ENCODE peak calls at places on chromosomes 4 and X, in four cellular contexts. One of them, this sample, is unnamed.
A peak's percentile ranks its signal among the peaks of the same experiment; 100 is the strongest.

GRCh38 chr4:88737304-88738015 is 39.8 kb upstream of the NAP1L5 start:
- DNase-seq in K562: no peak
- DNase-seq in GM12878: peak; percentile 13
- DNase-seq in HepG2: no peak
- DNase-seq in this sample: no peak

GRCh38 chr4:187995322-187996207 is at the start of gene ZFP42:
- DNase-seq in K562: no peak
- DNase-seq in GM12878: no peak
- DNase-seq in HepG2: no peak
- DNase-seq in this sample: no peak

GRCh38 chr4:92362002-92362401 is 58.2 kb downstream of the GRID2 start:
- DNase-seq in K562: no peak
- DNase-seq in GM12878: no peak
- DNase-seq in HepG2: no peak
- DNase-seq in this sample: no peak

GRCh38 chr4:158161561-158162354 is 11.1 kb downstream of the GASK1B start:
- DNase-seq in K562: no peak
- DNase-seq in GM12878: no peak
- DNase-seq in HepG2: no peak
- DNase-seq in this sample: no peak

GRCh38 chrX:66039916-66040315 is at the start of gene VSIG4:
- DNase-seq in K562: no peak
- DNase-seq in GM12878: no peak
- DNase-seq in HepG2: no peak
- DNase-seq in this sample: no peak

GRCh38 chrX:9390121-9390520 is 74.7 kb upstream of the TBL1X start:
- DNase-seq in K562: no peak
- DNase-seq in GM12878: no peak
- DNase-seq in HepG2: no peak
- DNase-seq in this sample: no peak

GRCh38 chr4:56786955-56787354 is 34.5 kb downstream of the SPINK2 start:
- DNase-seq in K562: no peak
- DNase-seq in GM12878: no peak
- DNase-seq in HepG2: no peak
- DNase-seq in this sample: peak; percentile 19

GRCh38 chr4:15653864-15654391 is 1.2 kb downstream of the FBXL5 start:
- DNase-seq in K562: peak; percentile 23
- DNase-seq in GM12878: no peak
- DNase-seq in HepG2: peak; percentile 31
- DNase-seq in this sample: no peak

GRCh38 chr4:87614292-87614890 is 6.1 kb downstream of the DSPP start:
- DNase-seq in K562: no peak
- DNase-seq in GM12878: no peak
- DNase-seq in HepG2: no peak
- DNase-seq in this sample: no peak

GRCh38 chrX:9342581-9343051 is 122.2 kb upstream of the TBL1X start:
- DNase-seq in K562: peak; percentile 89
- DNase-seq in GM12878: no peak
- DNase-seq in HepG2: peak; percentile 29
- DNase-seq in this sample: peak; percentile 86

GRCh38 chr4:143337600-143338287 is 1.1 kb downstream of the GAB1 start:
- DNase-seq in K562: no peak
- DNase-seq in GM12878: no peak
- DNase-seq in HepG2: peak; percentile 70
- DNase-seq in this sample: no peak

GRCh38 chr4:38034986-38035882 is 75.0 kb downstream of the PTTG2 start:
- DNase-seq in K562: peak; percentile 54
- DNase-seq in GM12878: no peak
- DNase-seq in HepG2: peak; percentile 66
- DNase-seq in this sample: peak; percentile 34

GRCh38 chr4:101621120-101621519 is 169.4 kb upstream of the BANK1 start:
- DNase-seq in K562: no peak
- DNase-seq in GM12878: no peak
- DNase-seq in HepG2: no peak
- DNase-seq in this sample: no peak

GRCh38 chr4:13944095-13944501 is 316.6 kb upstream of the BOD1L1 start:
- DNase-seq in K562: no peak
- DNase-seq in GM12878: no peak
- DNase-seq in HepG2: no peak
- DNase-seq in this sample: no peak

GRCh38 chrX:88604433-88605221 is 142.4 kb upstream of the CPXCR1 start:
- DNase-seq in K562: no peak
- DNase-seq in GM12878: no peak
- DNase-seq in HepG2: peak; percentile 96
- DNase-seq in this sample: no peak

GRCh38 chr4:56658410-56659003 is 22.6 kb downstream of the HOPX start:
- DNase-seq in K562: no peak
- DNase-seq in GM12878: no peak
- DNase-seq in HepG2: no peak
- DNase-seq in this sample: no peak

GRCh38 chr4:180057198-180057821 is 2185.9 kb upstream of the TENM3 start:
- DNase-seq in K562: no peak
- DNase-seq in GM12878: no peak
- DNase-seq in HepG2: no peak
- DNase-seq in this sample: peak; percentile 15

GRCh38 chr4:173414456-173414855 is 15.5 kb upstream of the SCRG1 start:
- DNase-seq in K562: no peak
- DNase-seq in GM12878: no peak
- DNase-seq in HepG2: no peak
- DNase-seq in this sample: no peak

GRCh38 chr4:76950846-76951321 is 1.3 kb downstream of the SEPTIN11 start:
- DNase-seq in K562: no peak
- DNase-seq in GM12878: no peak
- DNase-seq in HepG2: no peak
- DNase-seq in this sample: no peak

GRCh38 chr4:146210890-146211289 is 3.4 kb upstream of the REELD1 start:
- DNase-seq in K562: no peak
- DNase-seq in GM12878: no peak
- DNase-seq in HepG2: no peak
- DNase-seq in this sample: no peak

GRCh38 chrX:40945366-40945713 is 139.9 kb upstream of the USP9X start:
- DNase-seq in K562: peak; percentile 18
- DNase-seq in GM12878: peak; percentile 40
- DNase-seq in HepG2: no peak
- DNase-seq in this sample: peak; percentile 42

GRCh38 chr4:56978750-56979303 is at the start of gene POLR2B:
- DNase-seq in K562: peak; percentile 77
- DNase-seq in GM12878: peak; percentile 86
- DNase-seq in HepG2: peak; percentile 96
- DNase-seq in this sample: peak; percentile 86

GRCh38 chr4:2962614-2963184 is 507 bp downstream of the NOP14 start:
- DNase-seq in K562: no peak
- DNase-seq in GM12878: no peak
- DNase-seq in HepG2: peak; percentile 12
- DNase-seq in this sample: peak; percentile 48

GRCh38 chr4:6772223-6772928 is 10.2 kb upstream of the KIAA0232 start:
- DNase-seq in K562: no peak
- DNase-seq in GM12878: no peak
- DNase-seq in HepG2: no peak
- DNase-seq in this sample: no peak

GRCh38 chr4:81919238-81919637 is 447.5 kb upstream of the RASGEF1B start:
- DNase-seq in K562: peak; percentile 29
- DNase-seq in GM12878: no peak
- DNase-seq in HepG2: peak; percentile 21
- DNase-seq in this sample: peak; percentile 55

GRCh38 chrX:151386838-151387459 is 10.1 kb upstream of the VMA21 start:
- DNase-seq in K562: no peak
- DNase-seq in GM12878: no peak
- DNase-seq in HepG2: no peak
- DNase-seq in this sample: no peak

GRCh38 chrX:28124416-28124815 is 143.2 kb upstream of the DCAF8L1 start:
- DNase-seq in K562: no peak
- DNase-seq in GM12878: no peak
- DNase-seq in HepG2: no peak
- DNase-seq in this sample: no peak

GRCh38 chr4:123381996-123382395 is 14.6 kb upstream of the SPRY1 start:
- DNase-seq in K562: no peak
- DNase-seq in GM12878: no peak
- DNase-seq in HepG2: no peak
- DNase-seq in this sample: no peak

GRCh38 chr4:123380728-123381716 is 15.6 kb upstream of the SPRY1 start:
- DNase-seq in K562: no peak
- DNase-seq in GM12878: no peak
- DNase-seq in HepG2: no peak
- DNase-seq in this sample: no peak

GRCh38 chr4:123379392-123379791 is 17.2 kb upstream of the SPRY1 start:
- DNase-seq in K562: no peak
- DNase-seq in GM12878: no peak
- DNase-seq in HepG2: no peak
- DNase-seq in this sample: no peak

GRCh38 chr4:123378794-123379193 is 17.8 kb upstream of the SPRY1 start:
- DNase-seq in K562: no peak
- DNase-seq in GM12878: no peak
- DNase-seq in HepG2: no peak
- DNase-seq in this sample: no peak
- TF ChIP-seq TARDBP in K562: no peak
- TF ChIP-seq TARDBP in GM12878: no peak
- TF ChIP-seq TARDBP in HepG2: no peak
- TF ChIP-seq TARDBP in this sample: no peak

GRCh38 chrX:67636532-67636931 is 92.7 kb downstream of the AR start:
- DNase-seq in K562: no peak
- DNase-seq in GM12878: no peak
- DNase-seq in HepG2: no peak
- DNase-seq in this sample: no peak
- TF ChIP-seq SP1 in K562: no peak
- TF ChIP-seq SP1 in GM12878: no peak
- TF ChIP-seq SP1 in HepG2: no peak
- TF ChIP-seq SP1 in this sample: no peak

DNA sequence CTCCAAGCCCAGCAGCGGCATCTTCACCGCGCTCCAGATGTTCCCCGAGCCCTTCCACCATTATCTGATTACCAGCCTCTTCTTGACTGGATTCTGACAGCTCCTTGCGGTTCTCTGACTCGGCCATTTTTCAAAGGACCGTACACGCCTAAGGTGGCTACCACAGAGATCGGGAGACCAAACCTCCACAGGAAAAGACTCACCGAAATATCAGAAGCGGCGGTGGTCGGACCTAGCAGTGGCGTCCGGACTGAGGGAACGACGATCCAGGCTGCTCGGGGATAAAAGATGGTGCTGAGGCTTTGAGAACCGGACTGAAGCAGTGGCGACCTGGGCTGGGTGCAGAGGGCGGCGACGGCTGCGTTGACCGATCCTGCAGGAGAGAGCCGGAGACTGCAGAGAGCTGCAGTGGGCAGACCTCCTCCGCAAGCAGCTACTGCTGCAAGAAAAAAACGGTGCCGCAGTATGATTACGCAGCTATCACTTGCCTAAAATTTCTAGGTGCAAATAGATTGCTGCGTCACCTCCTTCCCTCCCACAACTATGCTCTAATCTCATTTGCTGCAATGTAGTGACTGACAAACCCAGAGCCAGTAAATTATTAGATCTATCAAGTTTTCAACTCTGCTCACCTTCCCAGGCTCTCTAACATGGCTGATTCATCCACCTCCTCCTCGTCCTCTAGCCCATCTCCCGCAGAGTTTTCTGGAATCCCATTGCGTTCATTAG is at the start of gene NAP1L2:
- DNase-seq in K562: no peak
- DNase-seq in GM12878: no peak
- DNase-seq in HepG2: no peak
- DNase-seq in this sample: peak; percentile 42
- TF ChIP-seq TARDBP in K562: no peak
- TF ChIP-seq TARDBP in GM12878: no peak
- TF ChIP-seq TARDBP in HepG2: no peak
- TF ChIP-seq TARDBP in this sample: no peak

DNA sequence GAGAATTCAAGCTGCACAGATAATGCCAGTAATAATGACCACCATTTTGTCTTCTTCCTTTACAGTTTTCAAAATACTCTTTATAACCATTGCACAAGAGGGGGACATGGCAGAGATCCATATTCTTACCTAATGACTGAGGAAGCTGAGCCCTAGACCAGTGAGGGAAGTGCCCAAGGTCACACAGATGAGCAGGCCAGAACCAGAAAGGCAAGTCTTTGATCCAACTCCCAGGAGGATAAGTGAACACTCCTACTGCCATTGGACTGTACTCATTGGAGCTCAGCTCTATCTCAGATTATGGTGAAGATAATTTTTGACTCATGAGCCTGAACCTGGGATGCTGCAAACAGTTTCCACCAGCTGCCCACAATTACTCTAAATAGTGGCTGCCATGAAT is 28.6 kb downstream of the AMER1 start:
- DNase-seq in K562: no peak
- DNase-seq in GM12878: no peak
- DNase-seq in HepG2: peak; percentile 5
- DNase-seq in this sample: no peak
- TF ChIP-seq SP1 in K562: no peak
- TF ChIP-seq SP1 in GM12878: no peak
- TF ChIP-seq SP1 in HepG2: no peak
- TF ChIP-seq SP1 in this sample: no peak

This sample was measured in HEK293T.